ENCODE peak calls at places on chromosome 6, in seven cellular contexts. Z is left ventricle myocardium inferior; T is hypothalamus; V is activated CD4-positive, alpha-beta T cell treated with anti-CD3 and anti-CD28 coated beads for 1 hour; D is stimulated activated naive CD8-positive, alpha-beta T cell treated with anti-CD3 and anti-CD28 coated beads, Interleukin-15, amount 100 ng/mL, for 72 hours; J is skeletal muscle cell; L is pancreas. B is an unnamed sample.

GRCh38 chr6:27127874-27128795 is 119.4 kb upstream of the PRSS16 start:
- DNase-seq in T (no peak), Z (no peak), D (no peak), J (no peak), V (no peak), L (no peak), B (no peak)

GRCh38 chr6:41334482-41335023 is 855 bp upstream of the NCR2 start:
- DNase-seq in D (peak), J (no peak), L (no peak), V (no peak), T (no peak), Z (no peak), B (no peak)

GRCh38 chr6:168427184-168427583 is 13.8 kb upstream of the SMOC2 start:
- DNase-seq in Z (no peak), T (no peak), V (no peak), J (no peak), D (no peak), L (no peak), B (no peak)

GRCh38 chr6:36765190-36765941 is 67.7 kb downstream of the RAB44 start:
- DNase-seq in T (no peak), J (no peak), L (no peak), D (no peak), V (no peak), Z (no peak), B (no peak)

GRCh38 chr6:113493991-113494390 is 363.2 kb upstream of the MARCKS start:
- DNase-seq in T (no peak), D (no peak), L (no peak), J (no peak), Z (no peak), V (no peak), B (no peak)

GRCh38 chr6:111470991-111471390 is 12.0 kb downstream of the REV3L start:
- DNase-seq in Z (no peak), J (no peak), D (no peak), T (no peak), L (no peak), V (no peak), B (no peak)

GRCh38 chr6:2970034-2970685 is 1.2 kb downstream of the SERPINB6 start:
- DNase-seq in L (no peak), V (no peak), Z (no peak), T (no peak), J (no peak), D (no peak), B (no peak)

GRCh38 chr6:13261464-13261994 is 66.8 kb downstream of the TBC1D7 start:
- DNase-seq in L (no peak), D (no peak), J (no peak), T (no peak), V (no peak), Z (no peak), B (no peak)

GRCh38 chr6:131368077-131368911 is 204.7 kb upstream of the ARG1 start:
- DNase-seq in T (peak), D (no peak), L (peak), V (no peak), Z (peak), J (no peak), B (no peak)

GRCh38 chr6:7469696-7470095 is 71.8 kb upstream of the DSP start:
- DNase-seq in V (no peak), J (peak), L (no peak), Z (no peak), D (no peak), T (no peak), B (no peak)

GRCh38 chr6:168713839-168714238 is 272.9 kb downstream of the SMOC2 start:
- DNase-seq in L (peak), V (no peak), Z (no peak), D (no peak), J (no peak), T (no peak), B (no peak)

GRCh38 chr6:80211295-80211694 is 104.8 kb downstream of the BCKDHB start:
- DNase-seq in V (no peak), J (no peak), L (no peak), D (no peak), T (no peak), Z (no peak), B (no peak)

GRCh38 chr6:113049190-113049589 is 702.1 kb downstream of the RFPL4B start:
- DNase-seq in D (no peak), L (no peak), V (no peak), J (no peak), Z (no peak), T (no peak), B (no peak)

GRCh38 chr6:72316675-72317380 is 305.0 kb upstream of the KCNQ5 start:
- DNase-seq in T (no peak), L (no peak), D (no peak), V (no peak), J (no peak), Z (no peak), B (no peak)

GRCh38 chr6:108580645-108581044 is 19.9 kb downstream of the FOXO3 start:
- DNase-seq in D (no peak), Z (no peak), L (no peak), J (no peak), T (no peak), V (no peak), B (no peak)